ENCODE peak calls at places on chromosome 13, in six cellular contexts. Q, L, A, U, N and Z are unnamed samples.
A peak's percentile ranks its signal among the peaks of the same experiment; 100 is the strongest.

GRCh38 chr13:51370116-51370515 is 30.6 kb downstream of the SERPINE3 start:
- DNase-seq in Q (no peak), L (no peak), A (no peak), U (no peak), N (no peak), Z (no peak)

GRCh38 chr13:113393572-113394503 is 29.9 kb upstream of the GRTP1 start:
- DNase-seq in Q (peak; percentile 68), L (peak; percentile 82), A (peak; percentile 83), U (peak; percentile 59), N (peak; percentile 89), Z (peak; percentile 96)

GRCh38 chr13:50615234-50615633 is 228.3 kb downstream of the DLEU7 start:
- DNase-seq in Q (no peak), L (no peak), A (no peak), U (no peak), N (no peak), Z (no peak)

GRCh38 chr13:106464076-106464475 is 71.4 kb downstream of the EFNB2 start:
- DNase-seq in Q (no peak), L (no peak), A (no peak), U (peak; percentile 87), N (no peak), Z (no peak)

GRCh38 chr13:50357136-50357535 is 341.9 kb downstream of the KCNRG start:
- DNase-seq in Q (no peak), L (no peak), A (no peak), U (no peak), N (no peak), Z (no peak)

GRCh38 chr13:44231786-44232516 is 141.7 kb upstream of the SERP2 start:
- DNase-seq in Q (no peak), L (no peak), A (no peak), U (peak; percentile 95), N (no peak), Z (no peak)

GRCh38 chr13:71015516-71015915 is 851.5 kb downstream of the DACH1 start:
- DNase-seq in Q (no peak), L (no peak), A (no peak), U (no peak), N (no peak), Z (no peak)

GRCh38 chr13:37925878-37926473 is 56.4 kb upstream of the TRPC4 start:
- DNase-seq in Q (no peak), L (no peak), A (no peak), U (no peak), N (no peak), Z (no peak)

GRCh38 chr13:48437381-48437780 is 24.5 kb upstream of the LPAR6 start:
- DNase-seq in Q (no peak), L (no peak), A (no peak), U (peak; percentile 70), N (no peak), Z (no peak)

GRCh38 chr13:79866436-79866835 is 385.5 kb downstream of the NDFIP2 start:
- DNase-seq in Q (no peak), L (no peak), A (no peak), U (no peak), N (no peak), Z (no peak)

GRCh38 chr13:36124236-36124822 is 6.9 kb downstream of the DCLK1 start:
- DNase-seq in Q (no peak), L (no peak), A (no peak), U (peak; percentile 80), N (no peak), Z (no peak)

GRCh38 chr13:114099191-114099590 is 33.2 kb downstream of the RASA3 start:
- DNase-seq in Q (peak; percentile 7), L (no peak), A (no peak), U (peak; percentile 94), N (no peak), Z (peak; percentile 76)

GRCh38 chr13:71034018-71034417 is 833.0 kb downstream of the DACH1 start:
- DNase-seq in Q (no peak), L (no peak), A (no peak), U (no peak), N (no peak), Z (no peak)

GRCh38 chr13:27921421-27921960 is 1.7 kb downstream of the PDX1 start:
- DNase-seq in Q (no peak), L (peak; percentile 33), A (no peak), U (no peak), N (peak; percentile 40), Z (no peak)

GRCh38 chr13:113933901-113934300 is 40.0 kb downstream of the C13orf46 start:
- DNase-seq in Q (no peak), L (no peak), A (no peak), U (no peak), N (no peak), Z (no peak)

GRCh38 chr13:99307648-99308339 is 595 bp upstream of the GPR183 start:
- DNase-seq in Q (no peak), L (no peak), A (peak; percentile 88), U (peak; percentile 90), N (no peak), Z (no peak)

GRCh38 chr13:23790591-23791170 is 98.5 kb downstream of the MIPEP start:
- DNase-seq in Q (no peak), L (no peak), A (no peak), U (peak; percentile 96), N (no peak), Z (no peak)

GRCh38 chr13:68347220-68347619 is 1117.1 kb upstream of the PCDH9 start:
- DNase-seq in Q (no peak), L (no peak), A (no peak), U (no peak), N (no peak), Z (no peak)

GRCh38 chr13:24502567-24503375 is 9.8 kb downstream of the PARP4 start:
- DNase-seq in Q (no peak), L (no peak), A (no peak), U (peak; percentile 77), N (no peak), Z (no peak)

GRCh38 chr13:77810430-77810829 is 108.2 kb downstream of the EDNRB start:
- DNase-seq in Q (no peak), L (no peak), A (no peak), U (peak; percentile 12), N (no peak), Z (peak; percentile 21)

GRCh38 chr13:73958657-73959397 is 175.4 kb downstream of the KLF12 start:
- DNase-seq in Q (no peak), L (no peak), A (no peak), U (no peak), N (no peak), Z (no peak)

GRCh38 chr13:43293561-43293960 is 270.2 kb downstream of the DNAJC15 start:
- DNase-seq in Q (no peak), L (no peak), A (no peak), U (no peak), N (no peak), Z (no peak)

GRCh38 chr13:97234742-97235141 is 12.6 kb downstream of the MBNL2 start:
- DNase-seq in Q (no peak), L (no peak), A (no peak), U (no peak), N (no peak), Z (no peak)

GRCh38 chr13:30841161-30841560 is 64.9 kb upstream of the MEDAG start:
- DNase-seq in Q (no peak), L (no peak), A (no peak), U (no peak), N (no peak), Z (no peak)

GRCh38 chr13:49608932-49609331 is 19.4 kb upstream of the ARL11 start:
- DNase-seq in Q (no peak), L (peak; percentile 23), A (no peak), U (no peak), N (peak; percentile 43), Z (no peak)